ENCODE peak calls at places on chromosomes 7 and 10, in five cellular contexts. E is psoas muscle, V is suprapubic skin, B is tibial nerve, C is transverse colon. X is an unnamed sample. For H3K9me3 and H3K27me3, the result is how much of the 10 kb centered on the place peaks cover.

GRCh38 chr10:62464308-62464707 is 90.1 kb downstream of the ZNF365 start:
- DNase-seq in B (no peak), E (no peak), C (no peak), V (no peak), X (no peak)

GRCh38 chr10:79101560-79101971 is 32.8 kb downstream of the ZMIZ1 start:
- DNase-seq in B (no peak), V (no peak), E (no peak), C (no peak), X (no peak)

GRCh38 chr7:8260871-8261707 is 878 bp downstream of the ICA1 start:
- DNase-seq in E (peak), B (no peak), C (peak), V (peak), X (peak)

GRCh38 chr10:58742141-58742540 is 229.5 kb downstream of the BICC1 start:
- DNase-seq in C (no peak), E (no peak), V (no peak), B (no peak), X (no peak)

GRCh38 chr10:10826125-10826524 is 191.5 kb upstream of the CELF2 start:
- DNase-seq in V (no peak), B (no peak), C (no peak), E (no peak), X (no peak)

GRCh38 chr10:132808568-132809236 is 22.8 kb upstream of the NKX6-2 start:
- DNase-seq in B (no peak), C (no peak), E (peak), V (peak), X (no peak)

GRCh38 chr7:120991570-120991969 is 3.1 kb downstream of the CPED1 start:
- DNase-seq in B (no peak), C (no peak), E (no peak), V (no peak), X (no peak)

GRCh38 chr7:77457779-77458178 is 41.6 kb upstream of the GSAP start:
- DNase-seq in C (no peak), V (no peak), B (no peak), E (no peak), X (no peak)

GRCh38 chr7:600149-600814 is 80.6 kb upstream of the PDGFA start:
- DNase-seq in E (peak), C (no peak), B (no peak), V (no peak), X (peak)

GRCh38 chr7:37448057-37448636 is 517 bp downstream of the ELMO1 start:
- DNase-seq in V (peak), B (no peak), E (no peak), C (peak), X (no peak)

GRCh38 chr10:88932539-88933256 is 19.9 kb downstream of the ACTA2 start:
- DNase-seq in B (no peak), V (no peak), E (peak), C (peak), X (no peak)

GRCh38 chr7:82625377-82625776 is 181.8 kb upstream of the CACNA2D1 start:
- DNase-seq in V (no peak), C (no peak), B (no peak), E (no peak), X (no peak)

GRCh38 chr7:111107989-111108388 is 17.1 kb downstream of the LRRN3 start:
- DNase-seq in V (no peak), B (no peak), E (no peak), C (no peak), X (no peak)

GRCh38 chr10:124359336-124359832 is 59.3 kb downstream of the OAT start:
- DNase-seq in V (no peak), B (no peak), E (no peak), C (no peak), X (no peak)

GRCh38 chr10:85548038-85548437 is 818.6 kb downstream of the GRID1 start:
- DNase-seq in C (peak), B (no peak), V (no peak), E (no peak), X (no peak)

GRCh38 chr7:159105845-159106614 is 38.6 kb downstream of the VIPR2 start:
- DNase-seq in C (peak), E (peak), V (peak), B (no peak), X (peak)

GRCh38 chr7:76065016-76065612 is 17.2 kb downstream of the MDH2 start:
- DNase-seq in V (no peak), B (no peak), E (no peak), C (no peak), X (no peak)

GRCh38 chr10:121478590-121478989 is 119.7 kb downstream of the FGFR2 start:
- DNase-seq in B (no peak), V (no peak), C (no peak), E (no peak), X (no peak)

GRCh38 chr10:76324283-76324682 is 892.9 kb downstream of the LRMDA start:
- DNase-seq in C (peak), V (no peak), E (peak), B (peak), X (peak)

GRCh38 chr10:34762603-34763299 is 52.3 kb downstream of the PARD3 start:
- DNase-seq in V (no peak), B (no peak), E (no peak), C (no peak), X (no peak)

GRCh38 chr7:156614434-156615264 is 25.9 kb upstream of the RNF32 start:
- DNase-seq in C (peak), V (no peak), E (no peak), B (no peak), X (no peak)

GRCh38 chr10:48480397-48481374 is 124.2 kb downstream of the ARHGAP22 start:
- DNase-seq in E (no peak), V (no peak), C (no peak), B (no peak), X (peak)

GRCh38 chr7:57274535-57275283 is 142.5 kb upstream of the ZNF479 start:
- DNase-seq in C (no peak), E (no peak), V (no peak), B (no peak), X (no peak)
- H3K9me3 ChIP-seq in C (under half), E (under half), V (under half), B (half or more), X (under half)

DNA sequence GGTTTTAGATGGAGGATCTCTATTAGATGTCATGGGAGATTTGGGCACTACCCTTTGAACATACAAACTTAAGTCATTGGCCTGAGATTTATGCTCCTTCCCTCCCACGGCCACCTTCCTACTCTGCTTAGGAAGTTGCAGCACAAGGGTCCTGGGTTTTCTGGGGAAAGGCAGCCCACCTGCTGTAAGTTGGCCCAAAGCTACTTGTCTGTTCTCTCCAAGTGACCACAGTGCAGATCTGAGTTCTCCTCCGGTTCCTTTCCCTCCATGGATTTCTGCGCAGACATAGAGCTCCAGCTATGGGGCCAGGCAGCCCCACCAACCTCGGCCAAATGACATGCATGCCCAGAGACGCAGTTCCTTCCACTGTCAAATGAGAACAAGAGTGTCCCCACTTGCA is 12.8 kb upstream of the C10orf53 start:
- DNase-seq in C (no peak), B (no peak), E (no peak), V (no peak), X (no peak)
- H3K27me3 ChIP-seq in C (under half), B (under half), E (under half), V (under half), X (under half)

DNA sequence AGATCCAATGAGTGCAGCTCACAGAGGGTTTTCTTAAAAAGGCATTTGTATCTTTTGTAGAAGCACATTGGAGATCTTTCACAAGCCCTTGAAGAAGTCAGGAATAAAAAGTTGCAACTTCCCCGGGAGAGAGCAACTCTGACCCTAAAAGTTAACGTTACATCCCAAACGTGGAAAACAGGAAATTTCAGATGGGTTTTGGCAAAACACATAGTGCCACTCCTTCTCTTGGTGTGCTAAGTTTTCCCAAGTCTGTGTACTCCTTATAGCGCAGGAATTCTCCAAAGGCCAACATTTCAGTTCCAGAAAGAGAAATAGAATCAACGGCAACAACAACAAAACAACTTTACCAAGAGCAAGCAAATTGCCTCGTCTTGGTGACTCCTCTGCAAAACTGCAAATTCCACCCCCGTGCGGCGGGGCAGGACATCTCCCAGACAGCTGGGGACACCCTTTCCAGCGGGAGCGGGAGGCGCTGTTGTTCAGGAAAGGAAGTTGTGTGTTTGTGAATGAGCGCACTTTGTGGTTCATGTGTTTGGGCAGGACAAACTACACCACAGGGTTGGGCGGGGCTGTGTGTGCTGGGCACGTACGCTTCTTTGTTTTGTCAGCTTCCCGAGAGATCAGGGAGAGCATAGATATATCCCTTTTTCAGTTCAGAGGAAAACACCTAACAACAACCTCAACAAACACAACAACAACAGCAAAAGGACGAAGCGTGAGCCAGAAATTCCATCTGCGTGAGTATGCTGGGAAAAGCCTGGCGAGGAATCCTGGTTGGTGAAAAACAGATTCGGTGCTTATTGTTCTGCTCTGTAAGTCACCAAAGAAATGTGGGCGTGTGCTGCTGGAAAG is 294.7 kb upstream of the PITRM1 start:
- DNase-seq in E (peak), B (peak), C (peak), V (peak), X (peak)
- H3K27ac ChIP-seq in E (peak), B (peak), C (peak), V (peak), X (peak)

GRCh38 chr7:157855016-157855415 is 518.2 kb downstream of the DNAJB6 start:
- DNase-seq in E (peak), V (no peak), C (no peak), B (no peak), X (no peak)

GRCh38 chr7:157854066-157854891 is 517.5 kb downstream of the DNAJB6 start:
- DNase-seq in C (peak), B (peak), V (peak), E (peak), X (peak)

GRCh38 chr7:157856873-157857577 is 520.2 kb downstream of the DNAJB6 start:
- DNase-seq in C (no peak), E (peak), V (no peak), B (no peak), X (no peak)

GRCh38 chr7:157853789-157854065 is 516.9 kb downstream of the DNAJB6 start:
- DNase-seq in E (no peak), C (no peak), B (no peak), V (no peak), X (no peak)

GRCh38 chr7:157855452-157856213 is 518.8 kb downstream of the DNAJB6 start:
- DNase-seq in C (no peak), B (peak), E (peak), V (no peak), X (no peak)
- H3K9me3 ChIP-seq in C (under half), B (under half), E (under half), V (under half), X (under half)

X was measured in upper lobe of right lung.